ENCODE peak calls at places on chromosomes 13 and 19, in four cellular contexts. Q is endodermal cell, X is epithelial cell of proximal tubule, W is psoas muscle. J is an unnamed sample.

GRCh38 chr19:418761-419632 is 10.1 kb upstream of the C2CD4C start:
- DNase-seq in Q (peak; percentile 42), X (no peak), W (peak; percentile 46), J (no peak)

GRCh38 chr13:111626371-111627305 is 306.2 kb downstream of the TEX29 start:
- DNase-seq in Q (no peak), X (no peak), W (no peak), J (no peak)

GRCh38 chr13:36395280-36395679 is 37.0 kb upstream of the CCNA1 start:
- DNase-seq in Q (no peak), X (no peak), W (no peak), J (no peak)

GRCh38 chr19:21094347-21095025 is 12.5 kb downstream of the ZNF714 start:
- DNase-seq in Q (no peak), X (no peak), W (no peak), J (no peak)

GRCh38 chr19:48746738-48747575 is at the start of gene IZUMO1:
- DNase-seq in Q (peak; percentile 95), X (peak; percentile 52), W (peak; percentile 87), J (peak; percentile 60)

GRCh38 chr19:53432088-53432661 is 391 bp downstream of the ZNF761 start:
- DNase-seq in Q (peak; percentile 75), X (no peak), W (peak; percentile 63), J (no peak)

GRCh38 chr13:44267966-44268365 is 105.7 kb upstream of the SERP2 start:
- DNase-seq in Q (no peak), X (peak; percentile 55), W (no peak), J (peak; percentile 97)

GRCh38 chr19:10115392-10116084 is 4.0 kb downstream of the P2RY11 start:
- DNase-seq in Q (peak; percentile 48), X (no peak), W (peak; percentile 50), J (no peak)

GRCh38 chr19:4811328-4812131 is 20.0 kb downstream of the TICAM1 start:
- DNase-seq in Q (peak; percentile 97), X (no peak), W (peak; percentile 92), J (no peak)

GRCh38 chr19:4816388-4817165 is 14.9 kb downstream of the TICAM1 start:
- DNase-seq in Q (no peak), X (no peak), W (peak; percentile 81), J (no peak)

GRCh38 chr19:4817467-4818277 is 13.8 kb downstream of the TICAM1 start:
- DNase-seq in Q (no peak), X (no peak), W (peak; percentile 52), J (no peak)

GRCh38 chr19:4815426-4816387 is 15.8 kb downstream of the TICAM1 start:
- DNase-seq in Q (peak; percentile 95), X (no peak), W (peak; percentile 92), J (peak; percentile 76)

DNA sequence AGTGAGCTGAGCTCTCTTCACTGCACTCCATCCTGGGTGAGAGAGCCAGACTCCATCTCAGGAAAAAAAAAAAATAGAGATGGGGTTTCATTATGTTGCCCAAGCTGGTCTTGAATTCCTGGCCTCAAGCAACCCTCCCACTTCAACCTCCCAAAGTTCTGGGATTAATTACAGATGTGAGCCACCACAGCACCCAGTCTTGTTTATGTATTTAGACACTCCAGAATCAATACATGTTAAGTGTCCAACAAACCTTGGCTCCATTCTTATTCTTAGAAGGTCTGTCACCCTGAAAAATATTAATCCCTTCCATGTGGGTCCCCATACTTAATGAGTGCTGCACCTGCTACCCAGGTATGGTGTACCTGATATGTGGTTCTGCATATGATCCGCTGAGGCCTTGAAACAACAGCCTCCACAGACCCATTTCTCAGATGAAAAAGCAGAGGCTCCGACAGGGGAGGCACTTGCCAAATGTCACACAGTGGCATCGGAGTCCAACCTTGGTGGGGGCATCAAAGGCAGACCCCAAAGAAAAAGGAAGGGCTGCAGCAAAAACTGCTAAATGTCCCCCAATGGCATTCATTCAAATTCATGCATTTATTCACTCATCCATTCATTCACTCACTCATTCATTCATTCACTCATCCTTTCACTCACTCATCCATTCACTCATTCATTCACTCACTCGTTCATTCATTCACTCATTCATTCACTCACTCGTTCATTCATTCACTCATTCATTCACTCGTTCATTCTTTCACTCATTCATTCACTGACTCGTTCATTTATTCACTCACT is 16.7 kb downstream of the TICAM1 start:
- DNase-seq in Q (no peak), X (no peak), W (no peak), J (no peak)
- H3K4me3 ChIP-seq in Q (peak overlapping the region; percentile 59), X (no peak overlapping the region), W (peak overlapping the region; percentile 45), J (no peak overlapping the region)

GRCh38 chr19:39412867-39413268 is 399 bp downstream of the PLEKHG2 start:
- DNase-seq in Q (no peak), X (no peak), W (no peak), J (no peak)
- TF ChIP-seq CTCF in Q (no peak), X (no peak), W (peak; percentile 80), J (no peak)

DNA sequence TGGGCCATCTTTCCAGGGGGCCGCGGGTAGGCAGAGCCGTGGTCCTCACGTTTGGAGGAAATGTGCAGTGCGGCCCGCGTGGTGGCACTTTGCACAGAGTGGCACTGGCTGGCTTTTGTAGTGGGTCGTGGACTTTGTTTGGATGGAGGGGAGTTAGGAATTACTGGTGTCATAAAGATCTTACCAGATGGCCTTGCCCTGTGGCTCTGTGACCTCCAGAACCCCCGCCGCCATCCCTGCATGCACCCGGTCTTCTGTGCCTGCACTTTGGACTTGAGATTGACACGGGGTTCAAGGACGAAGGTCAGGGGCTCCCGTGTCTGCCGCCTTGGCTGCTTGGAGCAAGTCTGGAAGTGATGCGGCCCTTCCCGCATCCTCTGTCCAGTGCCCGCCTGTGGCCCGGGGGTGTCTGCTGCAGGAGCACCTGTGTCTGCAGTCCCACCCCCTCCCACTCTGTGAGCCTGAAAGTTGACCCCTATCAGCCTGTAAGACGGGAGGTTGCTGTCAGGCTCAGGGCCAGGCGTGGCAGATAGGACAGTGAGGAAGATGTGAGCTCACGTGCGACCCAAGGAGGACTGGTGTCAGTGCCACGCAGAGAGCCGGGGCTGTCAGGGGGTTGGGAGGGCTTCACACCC is 2.2 kb downstream of the GNA11 start:
- DNase-seq in Q (no peak), X (no peak), W (peak; percentile 48), J (no peak)
- H3K4me3 ChIP-seq in Q (peak overlapping the region; percentile 88), X (peak overlapping the region; percentile 95), W (peak overlapping the region; percentile 98), J (peak overlapping the region; percentile 78)

DNA sequence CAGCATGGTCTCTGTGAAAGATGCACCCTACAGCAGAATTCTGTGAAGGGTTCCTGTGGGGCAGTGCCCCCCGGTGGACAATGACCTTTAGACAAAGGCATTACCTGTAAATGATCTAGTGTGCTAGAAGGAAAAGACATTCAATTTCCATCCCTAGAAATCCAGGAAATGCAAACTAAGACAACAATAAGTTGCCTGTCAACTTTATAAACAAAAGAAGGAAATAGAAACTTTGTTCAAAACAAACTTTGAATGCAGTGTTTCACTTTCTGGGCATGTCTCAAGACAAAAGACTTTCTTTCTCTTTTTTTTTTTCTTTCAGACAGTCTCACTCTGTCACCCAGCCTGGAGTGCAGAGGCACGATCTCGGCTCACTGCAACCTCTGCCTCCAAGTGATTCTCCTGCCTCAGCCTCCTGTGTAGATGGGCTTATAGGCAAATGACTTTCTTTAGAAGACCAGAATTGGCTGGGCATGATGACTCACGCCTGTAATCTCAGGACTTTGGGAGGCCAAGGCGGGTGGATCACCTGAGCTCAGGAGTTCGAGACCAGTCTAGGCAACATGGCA is 15.5 kb downstream of the TEX101 start:
- DNase-seq in Q (peak; percentile 78), X (no peak), W (no peak), J (no peak)
- TF ChIP-seq CTCF in Q (peak; percentile 70), X (peak; percentile 20), W (no peak), J (peak; percentile 23)

GRCh38 chr13:75042809-75043208 is 439.2 kb downstream of the TBC1D4 start:
- DNase-seq in Q (no peak), X (no peak), W (no peak), J (no peak)

GRCh38 chr13:75038315-75038881 is 443.6 kb downstream of the TBC1D4 start:
- DNase-seq in Q (no peak), X (no peak), W (no peak), J (no peak)
- H3K4me3 ChIP-seq in Q (no peak overlapping the region), X (no peak overlapping the region), W (no peak overlapping the region), J (no peak overlapping the region)

GRCh38 chr19:11342429-11342828 is 3.0 kb upstream of the RAB3D start:
- DNase-seq in Q (no peak), X (no peak), W (no peak), J (no peak)

GRCh38 chr19:11347546-11347945 is 1.2 kb downstream of the CCDC159 start:
- DNase-seq in Q (no peak), X (no peak), W (no peak), J (no peak)

GRCh38 chr19:11345122-11345752 is 831 bp downstream of the TMEM205 start:
- DNase-seq in Q (no peak), X (no peak), W (no peak), J (no peak)

GRCh38 chr19:11349171-11349570 is 2.9 kb downstream of the CCDC159 start:
- DNase-seq in Q (no peak), X (no peak), W (no peak), J (no peak)

GRCh38 chr19:11346104-11346940 is at the start of the genes CCDC159 and TMEM205:
- DNase-seq in Q (peak; percentile 99), X (peak; percentile 97), W (peak; percentile 99), J (peak; percentile 98)
- TF ChIP-seq CTCF in Q (no peak), X (peak; percentile 8), W (no peak), J (no peak)

GRCh38 chr19:12838893-12839656 is 760 bp downstream of the MAST1 start:
- DNase-seq in Q (peak; percentile 52), X (no peak), W (peak; percentile 35), J (no peak)
- H3K4me3 ChIP-seq in Q (peak overlapping the region; percentile 71), X (no peak overlapping the region), W (peak overlapping the region; percentile 47), J (peak overlapping the region; percentile 63)

GRCh38 chr13:80029170-80029569 is 311.8 kb downstream of the SPRY2 start:
- DNase-seq in Q (no peak), X (no peak), W (no peak), J (no peak)

GRCh38 chr13:80033286-80033685 is 307.6 kb downstream of the SPRY2 start:
- DNase-seq in Q (no peak), X (no peak), W (no peak), J (no peak)

GRCh38 chr13:80035096-80035495 is 305.8 kb downstream of the SPRY2 start:
- DNase-seq in Q (no peak), X (no peak), W (no peak), J (no peak)

GRCh38 chr13:80030491-80030890 is 310.4 kb downstream of the SPRY2 start:
- DNase-seq in Q (peak; percentile 67), X (no peak), W (no peak), J (no peak)
- TF ChIP-seq CTCF in Q (peak; percentile 52), X (peak; percentile 74), W (peak; percentile 27), J (peak; percentile 63)

GRCh38 chr19:16382775-16383543 is 58.3 kb downstream of the KLF2 start:
- DNase-seq in Q (peak; percentile 95), X (no peak), W (peak; percentile 93), J (peak; percentile 29)
- H3K4me3 ChIP-seq in Q (no peak overlapping the region), X (no peak overlapping the region), W (no peak overlapping the region), J (no peak overlapping the region)